ENCODE peak calls at places on chromosomes 2 and 18, in ten cellular contexts. A is GM20000, V is fibroblast of mammary gland, W is NCI-H1092, G is EL, H is SK-N-MC, N is WTC11, E is transverse colon, C is adipocyte, R is NCI-H2171. X is an unnamed sample.

GRCh38 chr2:71545572-71546274 is 92.4 kb downstream of the DYSF start:
- DNase-seq in R (peak), E (peak), V (peak), C (peak), H (peak), N (peak), G (peak), A (peak), W (peak), X (peak)

GRCh38 chr2:98483257-98483861 is 38.7 kb downstream of the INPP4A start:
- DNase-seq in E (no peak), A (peak), V (no peak), H (no peak), W (no peak), C (no peak), G (no peak), R (no peak), N (no peak), X (no peak)

GRCh38 chr18:73719611-73720010 is 428.0 kb downstream of the FBXO15 start:
- DNase-seq in R (no peak), N (no peak), C (no peak), H (no peak), W (no peak), G (no peak), E (no peak), A (no peak), V (no peak), X (no peak)

GRCh38 chr2:45964226-45964841 is 312.9 kb downstream of the PRKCE start:
- DNase-seq in A (no peak), G (peak), R (no peak), H (peak), V (peak), W (peak), N (no peak), E (peak), C (peak), X (no peak)

GRCh38 chr2:193837368-193837767 is 1642.6 kb upstream of the TMEFF2 start:
- DNase-seq in W (no peak), C (peak), E (no peak), G (no peak), V (peak), A (no peak), H (no peak), N (no peak), R (no peak), X (no peak)

GRCh38 chr2:122692400-122693083 is 937.1 kb downstream of the TSN start:
- DNase-seq in N (no peak), V (no peak), R (no peak), G (no peak), H (no peak), C (no peak), E (no peak), W (peak), A (no peak), X (no peak)

GRCh38 chr2:9230051-9230802 is 23.6 kb downstream of the ASAP2 start:
- DNase-seq in G (no peak), C (no peak), N (no peak), W (no peak), V (peak), A (no peak), R (peak), H (no peak), E (no peak), X (no peak)

GRCh38 chr2:233823731-233824121 is 30.6 kb downstream of the HJURP start:
- DNase-seq in A (no peak), W (no peak), V (no peak), E (peak), G (no peak), N (no peak), C (no peak), R (no peak), H (no peak), X (no peak)

GRCh38 chr18:23641143-23641720 is 21.5 kb downstream of the ANKRD29 start:
- DNase-seq in R (no peak), E (no peak), H (no peak), V (no peak), A (no peak), W (no peak), C (no peak), N (no peak), G (no peak), X (no peak)

GRCh38 chr18:25074925-25075693 is 276.9 kb downstream of the ZNF521 start:
- DNase-seq in H (no peak), N (no peak), G (no peak), V (no peak), R (no peak), E (no peak), W (no peak), A (no peak), C (no peak), X (no peak)

GRCh38 chr2:18611184-18611583 is 21.8 kb upstream of the NT5C1B start:
- DNase-seq in W (no peak), H (no peak), N (no peak), V (no peak), R (no peak), A (no peak), G (no peak), E (no peak), C (no peak), X (no peak)

GRCh38 chr2:39593439-39594393 is 72.0 kb upstream of the TMEM178A start:
- DNase-seq in W (peak), E (no peak), N (peak), V (peak), H (peak), G (peak), A (peak), R (no peak), C (peak), X (peak)

GRCh38 chr18:58862851-58863538 is 1.7 kb upstream of the ZNF532 start:
- DNase-seq in H (no peak), E (peak), V (peak), N (no peak), A (peak), R (peak), W (peak), G (peak), C (peak), X (peak)

GRCh38 chr2:84393829-84394228 is 65.3 kb downstream of the SUCLG1 start:
- DNase-seq in N (no peak), W (no peak), E (no peak), R (no peak), A (no peak), H (no peak), C (peak), G (peak), V (no peak), X (no peak)